ENCODE peak calls at places on chromosomes 4 and X, in eight cellular contexts. One of them, this sample, is unnamed.

GRCh38 chr4:76723916-76724315 is 174.0 kb downstream of the SOWAHB start:
- DNase-seq in Peyer's patch: no peak
- DNase-seq in GM10248: no peak
- DNase-seq in lung: no peak
- DNase-seq in mesothelial cell of epicardium: no peak
- DNase-seq in RWPE1: peak
- DNase-seq in fibroblast of lung: peak
- DNase-seq in astrocyte of the cerebellum: no peak
- DNase-seq in this sample: no peak

GRCh38 chrX:20623448-20623847 is 356.7 kb upstream of the RPS6KA3 start:
- DNase-seq in Peyer's patch: no peak
- DNase-seq in GM10248: no peak
- DNase-seq in lung: no peak
- DNase-seq in mesothelial cell of epicardium: no peak
- DNase-seq in RWPE1: no peak
- DNase-seq in fibroblast of lung: peak
- DNase-seq in astrocyte of the cerebellum: no peak
- DNase-seq in this sample: no peak

GRCh38 chrX:103685396-103685795 is 1.1 kb downstream of the MORF4L2 start:
- DNase-seq in Peyer's patch: no peak
- DNase-seq in GM10248: no peak
- DNase-seq in lung: no peak
- DNase-seq in mesothelial cell of epicardium: no peak
- DNase-seq in RWPE1: no peak
- DNase-seq in fibroblast of lung: no peak
- DNase-seq in astrocyte of the cerebellum: no peak
- DNase-seq in this sample: no peak

GRCh38 chrX:54482839-54483593 is 13.0 kb downstream of the FGD1 start:
- DNase-seq in Peyer's patch: no peak
- DNase-seq in GM10248: no peak
- DNase-seq in lung: no peak
- DNase-seq in mesothelial cell of epicardium: no peak
- DNase-seq in RWPE1: no peak
- DNase-seq in fibroblast of lung: no peak
- DNase-seq in astrocyte of the cerebellum: no peak
- DNase-seq in this sample: no peak

GRCh38 chr4:110639207-110640092 is 16.6 kb upstream of the PITX2 start:
- DNase-seq in Peyer's patch: no peak
- DNase-seq in GM10248: no peak
- DNase-seq in lung: no peak
- DNase-seq in mesothelial cell of epicardium: no peak
- DNase-seq in RWPE1: no peak
- DNase-seq in fibroblast of lung: no peak
- DNase-seq in astrocyte of the cerebellum: no peak
- DNase-seq in this sample: no peak

GRCh38 chr4:105348719-105349118 is 125.1 kb downstream of the PPA2 start:
- DNase-seq in Peyer's patch: no peak
- DNase-seq in GM10248: no peak
- DNase-seq in lung: no peak
- DNase-seq in mesothelial cell of epicardium: no peak
- DNase-seq in RWPE1: no peak
- DNase-seq in fibroblast of lung: no peak
- DNase-seq in astrocyte of the cerebellum: no peak
- DNase-seq in this sample: no peak

GRCh38 chr4:100190643-100191600 is 654 bp upstream of the DDIT4L start:
- DNase-seq in Peyer's patch: no peak
- DNase-seq in GM10248: no peak
- DNase-seq in lung: no peak
- DNase-seq in mesothelial cell of epicardium: no peak
- DNase-seq in RWPE1: no peak
- DNase-seq in fibroblast of lung: peak
- DNase-seq in astrocyte of the cerebellum: no peak
- DNase-seq in this sample: no peak

GRCh38 chrX:99301990-99302389 is 1108.1 kb downstream of the PCDH19 start:
- DNase-seq in Peyer's patch: no peak
- DNase-seq in GM10248: no peak
- DNase-seq in lung: no peak
- DNase-seq in mesothelial cell of epicardium: no peak
- DNase-seq in RWPE1: no peak
- DNase-seq in fibroblast of lung: no peak
- DNase-seq in astrocyte of the cerebellum: no peak
- DNase-seq in this sample: no peak

GRCh38 chr4:85318415-85318814 is 156.5 kb upstream of the ARHGAP24 start:
- DNase-seq in Peyer's patch: no peak
- DNase-seq in GM10248: no peak
- DNase-seq in lung: no peak
- DNase-seq in mesothelial cell of epicardium: no peak
- DNase-seq in RWPE1: peak
- DNase-seq in fibroblast of lung: no peak
- DNase-seq in astrocyte of the cerebellum: no peak
- DNase-seq in this sample: no peak

GRCh38 chrX:45860450-45860849 is 659.8 kb upstream of the DIPK2B start:
- DNase-seq in Peyer's patch: no peak
- DNase-seq in GM10248: no peak
- DNase-seq in lung: no peak
- DNase-seq in mesothelial cell of epicardium: no peak
- DNase-seq in RWPE1: no peak
- DNase-seq in fibroblast of lung: no peak
- DNase-seq in astrocyte of the cerebellum: no peak
- DNase-seq in this sample: no peak

GRCh38 chr4:81607947-81608346 is 136.2 kb upstream of the RASGEF1B start:
- DNase-seq in Peyer's patch: no peak
- DNase-seq in GM10248: no peak
- DNase-seq in lung: no peak
- DNase-seq in mesothelial cell of epicardium: no peak
- DNase-seq in RWPE1: no peak
- DNase-seq in fibroblast of lung: no peak
- DNase-seq in astrocyte of the cerebellum: no peak
- DNase-seq in this sample: no peak

GRCh38 chr4:187826725-187827124 is 168.8 kb upstream of the ZFP42 start:
- DNase-seq in Peyer's patch: no peak
- DNase-seq in GM10248: no peak
- DNase-seq in lung: no peak
- DNase-seq in mesothelial cell of epicardium: no peak
- DNase-seq in RWPE1: no peak
- DNase-seq in fibroblast of lung: no peak
- DNase-seq in astrocyte of the cerebellum: no peak
- DNase-seq in this sample: no peak

DNA sequence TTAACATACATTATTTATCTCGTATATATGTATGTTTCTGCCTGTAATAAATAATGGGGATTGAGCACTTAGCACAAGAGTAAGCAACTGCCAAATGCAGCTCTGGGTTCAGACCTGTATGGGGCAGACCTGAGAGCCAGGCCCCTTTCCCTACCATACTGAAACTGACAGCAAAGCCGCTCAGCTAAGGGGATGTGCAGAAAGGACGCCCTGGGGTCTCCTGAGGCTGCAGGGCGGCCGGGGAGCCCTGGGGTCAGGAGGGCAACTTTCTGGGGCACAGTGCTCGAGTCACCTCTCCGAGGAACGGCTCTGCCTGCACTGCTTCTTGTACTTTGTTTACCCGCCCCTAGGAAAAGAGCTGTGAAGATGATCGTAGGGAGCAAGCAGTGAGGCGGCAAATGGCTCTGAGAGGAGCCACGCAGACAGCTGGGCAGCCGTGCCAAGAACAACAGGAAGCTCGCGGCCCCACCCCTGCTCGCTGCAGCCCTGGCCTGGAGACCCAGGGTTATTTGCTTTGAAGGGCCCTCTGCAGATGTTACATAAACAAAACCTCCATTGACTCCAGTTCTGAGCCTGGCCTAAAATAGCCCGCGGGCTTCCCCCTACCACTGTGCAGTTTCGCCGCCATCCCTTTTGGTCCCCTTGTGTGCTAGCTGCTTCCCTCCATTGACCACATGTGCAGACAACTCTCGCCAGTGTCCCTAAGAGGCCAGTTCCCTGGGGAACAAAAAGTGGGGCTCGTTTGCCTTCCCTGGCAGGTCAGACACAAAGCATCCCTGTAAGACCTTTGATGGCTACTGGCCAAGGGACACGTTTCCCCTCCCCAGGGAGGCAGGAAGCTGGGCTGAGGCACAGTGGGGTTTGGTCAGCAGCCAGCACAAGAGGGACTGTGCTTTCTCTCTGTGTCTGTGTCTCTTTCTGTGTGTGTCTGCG is 111.3 kb upstream of the LNX1 start:
- DNase-seq in Peyer's patch: peak
- DNase-seq in GM10248: peak
- DNase-seq in lung: peak
- DNase-seq in mesothelial cell of epicardium: peak
- DNase-seq in RWPE1: peak
- DNase-seq in fibroblast of lung: peak
- DNase-seq in astrocyte of the cerebellum: no peak
- DNase-seq in this sample: peak
- TF ChIP-seq CTCF in Peyer's patch: no peak
- TF ChIP-seq CTCF in GM10248: peak
- TF ChIP-seq CTCF in lung: no peak
- TF ChIP-seq CTCF in mesothelial cell of epicardium: no peak
- TF ChIP-seq CTCF in RWPE1: no peak
- TF ChIP-seq CTCF in fibroblast of lung: no peak
- TF ChIP-seq CTCF in astrocyte of the cerebellum: peak
- TF ChIP-seq CTCF in this sample: no peak

GRCh38 chr4:176638992-176639391 is 153.7 kb downstream of the VEGFC start:
- DNase-seq in Peyer's patch: no peak
- DNase-seq in GM10248: no peak
- DNase-seq in lung: no peak
- DNase-seq in mesothelial cell of epicardium: no peak
- DNase-seq in RWPE1: peak
- DNase-seq in fibroblast of lung: no peak
- DNase-seq in astrocyte of the cerebellum: no peak
- DNase-seq in this sample: no peak

GRCh38 chr4:176631611-176632010 is 161.1 kb downstream of the VEGFC start:
- DNase-seq in Peyer's patch: no peak
- DNase-seq in GM10248: no peak
- DNase-seq in lung: no peak
- DNase-seq in mesothelial cell of epicardium: no peak
- DNase-seq in RWPE1: no peak
- DNase-seq in fibroblast of lung: no peak
- DNase-seq in astrocyte of the cerebellum: no peak
- DNase-seq in this sample: no peak

GRCh38 chr4:176641237-176641636 is 151.5 kb downstream of the VEGFC start:
- DNase-seq in Peyer's patch: no peak
- DNase-seq in GM10248: no peak
- DNase-seq in lung: no peak
- DNase-seq in mesothelial cell of epicardium: no peak
- DNase-seq in RWPE1: no peak
- DNase-seq in fibroblast of lung: peak
- DNase-seq in astrocyte of the cerebellum: no peak
- DNase-seq in this sample: no peak

DNA sequence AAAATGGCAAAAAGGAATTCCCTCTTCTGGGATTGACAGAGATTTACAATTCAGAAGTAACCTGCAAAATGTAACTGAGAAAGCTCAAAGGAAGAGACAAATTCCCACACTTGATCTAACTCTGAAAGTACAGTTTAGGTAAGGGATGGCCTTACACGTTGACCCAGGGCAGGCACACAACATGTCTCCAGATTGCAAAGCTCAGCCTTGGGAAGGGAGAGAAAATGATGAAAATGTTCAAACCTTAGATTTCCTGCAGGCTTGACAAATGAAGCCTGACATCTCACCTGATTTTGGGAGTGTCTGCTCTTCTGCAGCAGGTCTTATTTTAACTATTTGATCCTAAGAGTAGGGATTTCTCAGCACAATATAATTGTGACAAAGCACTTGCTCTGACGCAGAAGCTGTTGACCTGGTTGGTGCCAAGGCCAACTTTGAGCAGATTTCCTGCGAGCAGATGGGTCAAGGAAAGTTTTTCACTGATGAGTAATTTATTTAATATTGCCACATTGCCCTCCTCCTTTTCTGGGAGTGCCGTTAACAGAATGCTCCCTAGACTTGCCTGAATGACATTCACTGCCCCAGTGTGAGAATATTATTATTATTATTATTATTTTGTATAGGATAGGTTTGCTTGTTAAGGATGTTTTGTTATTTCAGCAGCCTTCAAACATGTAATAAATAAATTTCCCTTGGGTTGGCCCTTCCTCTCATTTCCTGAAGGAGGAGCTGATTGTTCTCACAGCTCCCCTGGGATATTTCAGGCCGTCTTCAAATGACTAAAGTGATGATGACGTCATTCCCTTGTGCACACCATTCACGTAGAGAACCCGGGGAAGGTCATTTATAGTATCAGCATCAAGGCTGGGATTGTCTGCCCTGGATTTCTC is 157.1 kb downstream of the VEGFC start:
- DNase-seq in Peyer's patch: no peak
- DNase-seq in GM10248: no peak
- DNase-seq in lung: no peak
- DNase-seq in mesothelial cell of epicardium: no peak
- DNase-seq in RWPE1: peak
- DNase-seq in fibroblast of lung: peak
- DNase-seq in astrocyte of the cerebellum: peak
- DNase-seq in this sample: no peak
- TF ChIP-seq CTCF in Peyer's patch: no peak
- TF ChIP-seq CTCF in GM10248: no peak
- TF ChIP-seq CTCF in lung: no peak
- TF ChIP-seq CTCF in mesothelial cell of epicardium: no peak
- TF ChIP-seq CTCF in RWPE1: no peak
- TF ChIP-seq CTCF in fibroblast of lung: no peak
- TF ChIP-seq CTCF in astrocyte of the cerebellum: no peak
- TF ChIP-seq CTCF in this sample: no peak

GRCh38 chr4:123599061-123599919 is 202.7 kb downstream of the SPRY1 start:
- DNase-seq in Peyer's patch: no peak
- DNase-seq in GM10248: no peak
- DNase-seq in lung: no peak
- DNase-seq in mesothelial cell of epicardium: no peak
- DNase-seq in RWPE1: no peak
- DNase-seq in fibroblast of lung: peak
- DNase-seq in astrocyte of the cerebellum: no peak
- DNase-seq in this sample: no peak
- TF ChIP-seq CTCF in Peyer's patch: no peak
- TF ChIP-seq CTCF in GM10248: no peak
- TF ChIP-seq CTCF in lung: no peak
- TF ChIP-seq CTCF in mesothelial cell of epicardium: no peak
- TF ChIP-seq CTCF in RWPE1: no peak
- TF ChIP-seq CTCF in fibroblast of lung: no peak
- TF ChIP-seq CTCF in astrocyte of the cerebellum: no peak
- TF ChIP-seq CTCF in this sample: no peak

GRCh38 chr4:98833384-98833783 is 95.5 kb downstream of the EIF4E start:
- DNase-seq in Peyer's patch: no peak
- DNase-seq in GM10248: no peak
- DNase-seq in lung: no peak
- DNase-seq in mesothelial cell of epicardium: no peak
- DNase-seq in RWPE1: no peak
- DNase-seq in fibroblast of lung: no peak
- DNase-seq in astrocyte of the cerebellum: no peak
- DNase-seq in this sample: no peak

GRCh38 chr4:98827661-98828060 is 101.3 kb downstream of the EIF4E start:
- DNase-seq in Peyer's patch: no peak
- DNase-seq in GM10248: no peak
- DNase-seq in lung: no peak
- DNase-seq in mesothelial cell of epicardium: no peak
- DNase-seq in RWPE1: no peak
- DNase-seq in fibroblast of lung: no peak
- DNase-seq in astrocyte of the cerebellum: no peak
- DNase-seq in this sample: no peak

DNA sequence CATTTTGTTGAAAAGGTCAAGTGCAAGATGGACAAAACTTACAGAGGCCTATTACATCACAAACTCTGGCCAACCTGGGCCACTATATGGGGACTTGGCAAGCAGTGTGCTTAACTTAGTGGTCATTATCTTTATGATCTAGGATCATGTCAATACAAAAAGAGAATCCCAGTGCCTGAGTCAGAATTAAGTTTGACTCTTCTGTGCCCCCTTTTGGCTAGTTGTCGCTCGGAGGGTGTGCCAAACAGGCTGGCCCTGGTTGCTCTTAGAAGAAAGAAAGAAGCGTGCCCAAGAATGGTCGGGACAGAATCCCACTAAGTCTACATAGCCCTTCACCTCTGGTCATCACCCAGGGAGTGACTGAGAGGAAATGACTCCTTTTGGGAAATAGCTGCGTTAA is 100.1 kb downstream of the EIF4E start:
- DNase-seq in Peyer's patch: no peak
- DNase-seq in GM10248: no peak
- DNase-seq in lung: no peak
- DNase-seq in mesothelial cell of epicardium: no peak
- DNase-seq in RWPE1: no peak
- DNase-seq in fibroblast of lung: peak
- DNase-seq in astrocyte of the cerebellum: no peak
- DNase-seq in this sample: no peak
- TF ChIP-seq CTCF in Peyer's patch: no peak
- TF ChIP-seq CTCF in GM10248: no peak
- TF ChIP-seq CTCF in lung: no peak
- TF ChIP-seq CTCF in mesothelial cell of epicardium: no peak
- TF ChIP-seq CTCF in RWPE1: no peak
- TF ChIP-seq CTCF in fibroblast of lung: no peak
- TF ChIP-seq CTCF in astrocyte of the cerebellum: no peak
- TF ChIP-seq CTCF in this sample: no peak

This sample was measured in activated B cell treated with CpG ODN at 0.5 μM for 24 hours.